ENCODE peak calls at places on chromosome 9, in ten cellular contexts. Y is psoas muscle; Z is naive B cell; J is aorta; H is stimulated activated CD4-positive, alpha-beta T cell treated with anti-CD3 and anti-CD28 coated beads, Interleukin-4, amount 100 ng/mL, for 1 hour; R is activated CD4-positive, alpha-beta T cell treated with anti-CD3 and anti-CD28 coated beads, Interleukin-2, amount 50 U/mL, for 1 hour; F is iPS DF 19.7; O is Jurkat, Clone E6-1; V is K562; K is dorsolateral prefrontal cortex. A is an unnamed sample.

GRCh38 chr9:98773721-98774120 is 22.6 kb downstream of the ANKS6 start:
- DNase-seq in Y (no peak), Z (no peak), J (no peak), H (no peak), R (no peak), F (no peak), O (no peak), V (no peak), K (no peak), A (no peak)

GRCh38 chr9:79477241-79477830 is 94.4 kb upstream of the TLE4 start:
- DNase-seq in Y (no peak), Z (no peak), J (no peak), H (no peak), R (no peak), F (no peak), O (no peak), V (no peak), K (no peak), A (no peak)

GRCh38 chr9:90330215-90330614 is 312.4 kb downstream of the DIRAS2 start:
- DNase-seq in Y (no peak), Z (no peak), J (no peak), H (no peak), R (no peak), F (no peak), O (no peak), V (no peak), K (no peak), A (no peak)

GRCh38 chr9:28423255-28423654 is 850.0 kb upstream of the C9orf72 start:
- DNase-seq in Y (no peak), Z (no peak), J (no peak), H (no peak), R (no peak), F (no peak), O (no peak), V (no peak), K (no peak), A (no peak)

GRCh38 chr9:137970686-137971476 is 93.3 kb downstream of the CACNA1B start:
- DNase-seq in Y (no peak), Z (no peak), J (peak; percentile 30), H (no peak), R (no peak), F (no peak), O (no peak), V (no peak), K (peak; percentile 33), A (peak; percentile 20)

GRCh38 chr9:68822596-68823165 is 117.6 kb downstream of the PIP5K1B start:
- DNase-seq in Y (no peak), Z (no peak), J (no peak), H (no peak), R (no peak), F (no peak), O (no peak), V (no peak), K (no peak), A (no peak)

GRCh38 chr9:15693701-15694100 is 140.9 kb downstream of the CCDC171 start:
- DNase-seq in Y (no peak), Z (no peak), J (no peak), H (no peak), R (no peak), F (no peak), O (no peak), V (no peak), K (no peak), A (no peak)

GRCh38 chr9:134959971-134960310 is 42.2 kb upstream of the FCN1 start:
- DNase-seq in Y (no peak), Z (no peak), J (no peak), H (no peak), R (no peak), F (no peak), O (no peak), V (no peak), K (peak; percentile 35), A (no peak)

GRCh38 chr9:31210982-31211570 is 1173.4 kb upstream of the ACO1 start:
- DNase-seq in Y (peak; percentile 8), Z (peak; percentile 1), J (peak; percentile 17), H (peak; percentile 19), R (no peak), F (no peak), O (no peak), V (no peak), K (no peak), A (no peak)

GRCh38 chr9:70602364-70603019 is 188.0 kb upstream of the KLF9 start:
- DNase-seq in Y (no peak), Z (peak; percentile 44), J (no peak), H (peak; percentile 13), R (peak; percentile 24), F (peak; percentile 57), O (peak; percentile 47), V (peak; percentile 55), K (no peak), A (no peak)

GRCh38 chr9:3035594-3036389 is 191.9 kb upstream of the PUM3 start:
- DNase-seq in Y (no peak), Z (no peak), J (no peak), H (no peak), R (no peak), F (no peak), O (no peak), V (no peak), K (no peak), A (no peak)

GRCh38 chr9:19994296-19994695 is 205.5 kb upstream of the SLC24A2 start:
- DNase-seq in Y (no peak), Z (no peak), J (no peak), H (no peak), R (no peak), F (no peak), O (no peak), V (no peak), K (no peak), A (no peak)

GRCh38 chr9:121059998-121060636 is 10.0 kb upstream of the C5 start:
- DNase-seq in Y (no peak), Z (peak; percentile 46), J (no peak), H (no peak), R (no peak), F (no peak), O (peak; percentile 69), V (peak; percentile 47), K (no peak), A (no peak)

GRCh38 chr9:76423216-76424177 is 29.3 kb upstream of the RFK start:
- DNase-seq in Y (no peak), Z (no peak), J (no peak), H (no peak), R (no peak), F (no peak), O (no peak), V (no peak), K (no peak), A (no peak)

GRCh38 chr9:82021198-82021597 is 32.6 kb downstream of the SPATA31D1 start:
- DNase-seq in Y (peak; percentile 33), Z (no peak), J (no peak), H (no peak), R (no peak), F (no peak), O (no peak), V (no peak), K (no peak), A (no peak)

GRCh38 chr9:124078641-124079040 is 67.1 kb downstream of the LHX2 start:
- DNase-seq in Y (no peak), Z (no peak), J (no peak), H (no peak), R (no peak), F (no peak), O (no peak), V (no peak), K (no peak), A (no peak)

GRCh38 chr9:79984429-79985067 is 412.8 kb downstream of the TLE4 start:
- DNase-seq in Y (no peak), Z (no peak), J (no peak), H (no peak), R (no peak), F (no peak), O (no peak), V (no peak), K (no peak), A (no peak)

GRCh38 chr9:25948182-25948581 is 269.9 kb upstream of the TUSC1 start:
- DNase-seq in Y (no peak), Z (no peak), J (no peak), H (no peak), R (no peak), F (no peak), O (no peak), V (no peak), K (no peak), A (no peak)

GRCh38 chr9:34049630-34050384 is 1.1 kb upstream of the UBAP2 start:
- DNase-seq in Y (no peak), Z (no peak), J (no peak), H (no peak), R (no peak), F (no peak), O (no peak), V (peak; percentile 15), K (no peak), A (no peak)

GRCh38 chr9:21030389-21031035 is 928 bp downstream of the HACD4 start:
- DNase-seq in Y (no peak), Z (peak; percentile 22), J (no peak), H (no peak), R (no peak), F (no peak), O (no peak), V (no peak), K (no peak), A (no peak)

GRCh38 chr9:125987420-125987819 is 240.2 kb downstream of the PBX3 start:
- DNase-seq in Y (no peak), Z (no peak), J (no peak), H (no peak), R (no peak), F (no peak), O (no peak), V (no peak), K (peak; percentile 15), A (no peak)

GRCh38 chr9:107350443-107350842 is 67.4 kb downstream of the RAD23B start:
- DNase-seq in Y (no peak), Z (no peak), J (no peak), H (no peak), R (no peak), F (no peak), O (no peak), V (no peak), K (no peak), A (no peak)

GRCh38 chr9:5799314-5799713 is 33.6 kb downstream of the ERMP1 start:
- DNase-seq in Y (no peak), Z (no peak), J (no peak), H (no peak), R (no peak), F (no peak), O (peak; percentile 34), V (peak; percentile 11), K (no peak), A (no peak)

GRCh38 chr9:133534346-133535284 is at the start of gene ADAMTSL2:
- DNase-seq in Y (peak; percentile 75), Z (no peak), J (peak; percentile 74), H (peak; percentile 56), R (peak; percentile 59), F (no peak), O (peak; percentile 36), V (no peak), K (peak; percentile 72), A (no peak)

GRCh38 chr9:87346061-87346665 is 151.5 kb upstream of the DAPK1 start:
- DNase-seq in Y (no peak), Z (no peak), J (no peak), H (no peak), R (no peak), F (no peak), O (no peak), V (no peak), K (peak; percentile 66), A (no peak)

GRCh38 chr9:89793124-89793495 is 188.3 kb downstream of the GADD45G start:
- DNase-seq in Y (no peak), Z (no peak), J (no peak), H (no peak), R (no peak), F (no peak), O (no peak), V (no peak), K (no peak), A (no peak)

GRCh38 chr9:100167912-100168775 is 69.1 kb downstream of the INVS start:
- DNase-seq in Y (no peak), Z (no peak), J (no peak), H (no peak), R (no peak), F (no peak), O (no peak), V (no peak), K (no peak), A (no peak)

GRCh38 chr9:124881138-124881743 is 19.3 kb downstream of the ARPC5L start:
- DNase-seq in Y (no peak), Z (no peak), J (no peak), H (no peak), R (no peak), F (no peak), O (no peak), V (no peak), K (no peak), A (no peak)

A was measured in activated naive CD8-positive, alpha-beta T cell treated with anti-CD3 and anti-CD28 coated beads, Interleukin-2, amount 10 ng/mL, durations not matched to agents 7 days and 5 days.